ENCODE peak calls at places on chromosomes 13 and 19, in four cellular contexts. T, O, V and C are unnamed samples.

GRCh38 chr13:90717451-90717936 is 630.0 kb upstream of the MIR17HG start:
- DNase-seq in V (peak; percentile 89), O (no peak), T (peak; percentile 68), C (no peak)

GRCh38 chr13:32153056-32153455 is 121.5 kb downstream of the FRY start:
- DNase-seq in T (peak; percentile 83), V (peak; percentile 80), O (no peak), C (no peak)

GRCh38 chr13:91879360-91879759 is 480.9 kb downstream of the GPC5 start:
- DNase-seq in V (no peak), T (no peak), O (no peak), C (no peak)

GRCh38 chr19:294341-294818 is 3.2 kb upstream of the PLPP2 start:
- DNase-seq in V (peak; percentile 23), O (no peak), T (no peak), C (no peak)

GRCh38 chr19:49094505-49095482 is 9.5 kb downstream of the SNRNP70 start:
- DNase-seq in O (no peak), V (no peak), T (no peak), C (no peak)

GRCh38 chr13:85608255-85608829 is 190.9 kb downstream of the SLITRK6 start:
- DNase-seq in O (no peak), T (no peak), V (no peak), C (no peak)

GRCh38 chr13:48318014-48318713 is 14.6 kb downstream of the RB1 start:
- DNase-seq in O (no peak), V (no peak), T (no peak), C (no peak)

GRCh38 chr19:41882568-41883462 is at the start of gene ARHGEF1:
- DNase-seq in O (no peak), T (peak; percentile 18), V (no peak), C (no peak)

GRCh38 chr13:32443111-32443510 is 15.2 kb upstream of the N4BP2L1 start:
- DNase-seq in T (peak; percentile 39), O (no peak), V (peak; percentile 17), C (no peak)

GRCh38 chr19:5679289-5680082 is 830 bp downstream of the MICOS13 start:
- DNase-seq in T (no peak), V (no peak), O (no peak), C (no peak)

GRCh38 chr13:81153478-81153877 is 812.6 kb upstream of the SPRY2 start:
- DNase-seq in T (no peak), V (no peak), O (no peak), C (no peak)

GRCh38 chr13:33487575-33488243 is 202.2 kb upstream of the STARD13 start:
- DNase-seq in O (no peak), T (peak; percentile 65), V (peak; percentile 65), C (no peak)

GRCh38 chr19:54172764-54173699 is at the start of gene TMC4:
- DNase-seq in V (no peak), T (no peak), O (no peak), C (no peak)

GRCh38 chr19:7912144-7912696 is 2.4 kb upstream of the TGFBR3L start:
- DNase-seq in V (no peak), O (no peak), T (no peak), C (no peak)

GRCh38 chr19:55368701-55369563 is 1.3 kb downstream of the IL11 start:
- DNase-seq in V (peak; percentile 41), T (no peak), O (no peak), C (no peak)

GRCh38 chr13:34719060-34719875 is 222.8 kb upstream of the NBEA start:
- DNase-seq in O (no peak), T (no peak), V (no peak), C (no peak)

GRCh38 chr19:49677232-49677881 is at the start of gene PRMT1:
- DNase-seq in V (peak; percentile 21), T (no peak), O (no peak), C (no peak)

GRCh38 chr13:42283574-42283973 is 11.6 kb downstream of the AKAP11 start:
- DNase-seq in T (no peak), O (no peak), V (no peak), C (no peak)

GRCh38 chr19:4624301-4624700 is 15.0 kb upstream of the TNFAIP8L1 start:
- DNase-seq in T (no peak), V (no peak), O (no peak), C (no peak)

GRCh38 chr19:37334179-37335071 is 36.5 kb upstream of the ZNF527 start:
- DNase-seq in O (peak; percentile 69), T (peak; percentile 89), V (peak; percentile 92), C (peak; percentile 89)

GRCh38 chr13:27242642-27243185 is 8.6 kb upstream of the RPL21 start:
- DNase-seq in O (no peak), V (no peak), T (no peak), C (no peak)

GRCh38 chr13:85833938-85834337 is 34.7 kb upstream of the SLITRK6 start:
- DNase-seq in O (no peak), T (no peak), V (no peak), C (no peak)

GRCh38 chr13:34338102-34338501 is 520.2 kb downstream of the RFC3 start:
- DNase-seq in O (no peak), T (no peak), V (no peak), C (no peak)

GRCh38 chr13:26618726-26619125 is 61.2 kb downstream of the WASF3 start:
- DNase-seq in T (no peak), V (no peak), O (no peak), C (no peak)

GRCh38 chr19:4277051-4277700 is 1.9 kb upstream of the SHD start:
- DNase-seq in V (no peak), O (no peak), T (no peak), C (no peak)

GRCh38 chr13:113629814-113630213 is 28.2 kb downstream of the ATP4B start:
- DNase-seq in O (no peak), T (no peak), V (no peak), C (no peak)

GRCh38 chr19:13817615-13818371 is 22.6 kb downstream of the ZSWIM4 start:
- DNase-seq in O (no peak), T (no peak), V (no peak), C (no peak)

GRCh38 chr19:18159810-18160209 is 6.8 kb downstream of the PIK3R2 start:
- DNase-seq in O (no peak), T (no peak), V (no peak), C (no peak)
- TF ChIP-seq CTCF in O (no peak), T (no peak), V (no peak), C (no peak)

GRCh38 chr19:15197275-15198005 is 3.4 kb downstream of the NOTCH3 start:
- DNase-seq in V (peak; percentile 39), T (peak; percentile 39), O (no peak), C (no peak)

GRCh38 chr19:15194938-15195337 is 5.9 kb downstream of the NOTCH3 start:
- DNase-seq in V (peak; percentile 56), T (no peak), O (no peak), C (no peak)

GRCh38 chr19:15195987-15196682 is 4.7 kb downstream of the NOTCH3 start:
- DNase-seq in V (no peak), T (no peak), O (no peak), C (no peak)

GRCh38 chr19:15196683-15197005 is 4.2 kb downstream of the NOTCH3 start:
- DNase-seq in V (no peak), T (no peak), O (no peak), C (no peak)

GRCh38 chr19:15195381-15195964 is 5.3 kb downstream of the NOTCH3 start:
- DNase-seq in V (peak; percentile 56), O (peak; percentile 57), T (peak; percentile 53), C (no peak)
- TF ChIP-seq CTCF in V (no peak), O (no peak), T (no peak), C (no peak)

DNA sequence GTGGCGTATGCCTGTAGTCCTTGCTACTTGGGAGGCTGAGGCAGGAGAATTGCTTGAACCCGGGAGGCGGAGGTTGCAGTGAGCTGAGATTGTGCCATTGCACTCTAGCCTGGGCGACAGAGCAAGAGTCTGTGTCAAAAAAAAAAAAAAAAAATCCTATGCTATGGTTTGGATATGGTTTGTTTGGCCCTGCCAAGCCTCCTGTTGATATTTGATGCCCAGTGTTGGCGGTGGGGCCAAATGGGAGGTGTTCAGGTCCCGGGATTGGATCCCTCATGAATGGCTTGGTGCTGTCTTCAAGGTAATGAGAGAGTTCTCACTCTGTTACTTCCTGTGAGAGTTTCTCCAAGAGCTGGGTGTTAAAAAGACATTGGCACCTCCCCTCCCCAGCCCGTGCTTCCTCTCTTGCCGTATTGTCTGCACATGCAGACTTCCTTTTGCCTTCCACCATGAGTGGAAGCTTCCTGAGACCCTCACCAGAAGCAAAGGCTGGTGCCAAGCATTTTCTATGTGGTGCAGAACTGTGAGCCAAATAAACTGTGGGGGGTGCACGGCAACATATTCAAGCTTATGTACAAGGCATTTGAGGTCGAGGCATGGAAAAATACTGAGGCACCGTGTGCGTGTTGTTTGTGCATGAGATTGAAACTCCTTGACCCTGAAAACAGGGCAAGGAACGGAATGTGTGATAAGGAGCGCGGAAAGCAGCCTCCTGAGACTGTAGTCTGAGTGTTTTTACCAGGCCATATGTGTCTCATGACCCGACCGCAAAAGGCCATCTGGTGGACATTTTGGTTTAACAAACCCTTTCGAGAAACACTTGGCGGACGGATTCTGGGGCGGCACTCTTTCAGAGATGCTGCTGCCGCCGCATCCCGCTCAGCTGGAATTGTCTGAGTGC is 7.3 kb downstream of the SIGLEC9 start:
- DNase-seq in T (peak; percentile 60), V (peak; percentile 86), O (no peak), C (no peak)
- TF ChIP-seq CTCF in T (no peak), V (peak; percentile 23), O (peak; percentile 4), C (no peak)

GRCh38 chr19:10277795-10278583 is 7.1 kb downstream of the ICAM1 start:
- DNase-seq in V (no peak), T (no peak), O (no peak), C (no peak)
- TF ChIP-seq CTCF in V (no peak), T (no peak), O (no peak), C (no peak)

DNA sequence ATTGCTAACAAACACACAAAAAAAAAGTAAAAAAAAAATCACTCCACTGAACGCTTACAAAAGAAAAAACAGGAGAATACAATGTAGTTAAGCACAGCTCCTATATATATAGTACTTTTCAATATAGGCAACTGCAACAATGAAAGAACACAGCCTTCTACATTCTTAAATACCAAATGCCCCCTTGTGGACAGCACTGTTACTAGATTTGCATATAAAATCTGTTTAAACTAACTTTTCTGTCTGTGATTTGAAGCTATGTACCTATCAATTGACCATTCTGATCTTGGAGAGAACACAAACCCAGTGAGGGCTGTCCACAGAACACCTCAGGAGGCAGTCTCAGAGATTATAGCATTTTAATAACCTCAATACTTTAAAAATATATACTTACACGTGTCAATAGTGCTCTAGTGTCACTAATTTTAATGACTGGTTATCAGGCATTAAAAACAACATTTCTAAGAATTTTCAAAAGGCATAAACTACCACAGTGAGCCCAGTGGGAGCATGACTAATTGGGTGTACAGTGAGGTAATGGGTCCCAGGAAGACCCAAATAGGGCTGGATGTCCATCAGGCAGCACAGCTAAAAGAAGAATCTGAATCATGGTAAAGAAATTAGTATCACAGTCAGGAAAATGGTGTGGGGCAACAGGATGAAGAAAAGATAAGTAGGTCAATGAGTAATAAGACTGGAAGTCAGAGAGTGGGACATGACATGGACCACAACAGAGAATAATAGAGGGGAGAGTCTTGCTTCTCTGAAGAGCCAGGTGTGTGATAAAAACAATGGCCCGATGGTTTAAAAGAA is 22.2 kb downstream of the CCDC169 start:
- DNase-seq in V (peak; percentile 88), T (peak; percentile 88), O (no peak), C (no peak)
- TF ChIP-seq CTCF in V (peak; percentile 69), T (peak; percentile 48), O (peak; percentile 13), C (peak; percentile 19)

GRCh38 chr13:69580255-69580654 is 527.4 kb upstream of the ATXN8OS start:
- DNase-seq in V (no peak), T (no peak), O (no peak), C (no peak)

DNA sequence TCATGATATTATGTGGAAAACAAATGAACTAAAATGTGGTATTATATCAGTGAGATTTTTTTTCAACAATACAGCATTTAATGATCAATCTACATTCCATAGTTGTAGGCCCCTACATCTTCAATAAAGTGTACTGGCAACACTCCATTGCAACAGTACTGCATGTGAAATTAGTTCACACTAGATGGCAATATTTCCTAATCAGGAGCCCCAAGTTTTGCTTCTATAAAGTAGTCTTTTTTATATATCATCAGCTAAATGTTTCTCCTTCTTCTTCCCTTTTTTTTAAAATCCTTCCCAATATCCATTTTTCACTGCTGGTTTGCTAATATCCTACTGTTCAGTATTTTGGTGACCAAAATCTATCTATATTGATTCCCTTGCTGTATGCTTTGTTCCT is 528.3 kb upstream of the ATXN8OS start:
- DNase-seq in O (no peak), T (no peak), V (no peak), C (no peak)
- TF ChIP-seq CTCF in O (no peak), T (no peak), V (no peak), C (no peak)